ENCODE peak calls at places on chromosomes 2 and 18, in nine cellular contexts. One of them, this sample, is unnamed.
A peak's percentile ranks its signal among the peaks of the same experiment; 100 is the strongest.

GRCh38 chr2:72274284-72274869 is 126.7 kb upstream of the CYP26B1 start:
- DNase-seq in heart right ventricle: no peak
- DNase-seq in Peyer's patch: no peak
- DNase-seq in AG10803: peak; percentile 31
- DNase-seq in tibial artery: no peak
- DNase-seq in AG04449: no peak
- DNase-seq in K562: no peak
- DNase-seq in bronchial epithelial cell: peak; percentile 5
- DNase-seq in IMR-90: peak; percentile 20
- DNase-seq in this sample: no peak

GRCh38 chr2:147855977-147856376 is 11.1 kb downstream of the ACVR2A start:
- DNase-seq in heart right ventricle: no peak
- DNase-seq in Peyer's patch: no peak
- DNase-seq in AG10803: no peak
- DNase-seq in tibial artery: no peak
- DNase-seq in AG04449: no peak
- DNase-seq in K562: no peak
- DNase-seq in bronchial epithelial cell: no peak
- DNase-seq in IMR-90: no peak
- DNase-seq in this sample: no peak

GRCh38 chr2:109545828-109546713 is 67.7 kb downstream of the SEPTIN10 start:
- DNase-seq in heart right ventricle: peak; percentile 66
- DNase-seq in Peyer's patch: peak; percentile 26
- DNase-seq in AG10803: peak; percentile 49
- DNase-seq in tibial artery: peak; percentile 83
- DNase-seq in AG04449: no peak
- DNase-seq in K562: peak; percentile 69
- DNase-seq in bronchial epithelial cell: peak; percentile 64
- DNase-seq in IMR-90: peak; percentile 60
- DNase-seq in this sample: no peak

GRCh38 chr2:238370482-238371372 is 50.4 kb downstream of the TRAF3IP1 start:
- DNase-seq in heart right ventricle: peak; percentile 43
- DNase-seq in Peyer's patch: peak; percentile 31
- DNase-seq in AG10803: peak; percentile 69
- DNase-seq in tibial artery: no peak
- DNase-seq in AG04449: no peak
- DNase-seq in K562: peak; percentile 78
- DNase-seq in bronchial epithelial cell: peak; percentile 52
- DNase-seq in IMR-90: peak; percentile 67
- DNase-seq in this sample: peak; percentile 26

GRCh38 chr2:66441651-66442365 is 6.9 kb downstream of the MEIS1 start:
- DNase-seq in heart right ventricle: no peak
- DNase-seq in Peyer's patch: no peak
- DNase-seq in AG10803: peak; percentile 31
- DNase-seq in tibial artery: no peak
- DNase-seq in AG04449: no peak
- DNase-seq in K562: no peak
- DNase-seq in bronchial epithelial cell: no peak
- DNase-seq in IMR-90: no peak
- DNase-seq in this sample: no peak

GRCh38 chr2:65053199-65053598 is 3.0 kb upstream of the CEP68 start:
- DNase-seq in heart right ventricle: no peak
- DNase-seq in Peyer's patch: peak; percentile 79
- DNase-seq in AG10803: no peak
- DNase-seq in tibial artery: no peak
- DNase-seq in AG04449: no peak
- DNase-seq in K562: no peak
- DNase-seq in bronchial epithelial cell: no peak
- DNase-seq in IMR-90: no peak
- DNase-seq in this sample: no peak

GRCh38 chr18:44679912-44680270 is 797 bp upstream of the SETBP1 start:
- DNase-seq in heart right ventricle: peak; percentile 57
- DNase-seq in Peyer's patch: peak; percentile 71
- DNase-seq in AG10803: peak; percentile 65
- DNase-seq in tibial artery: peak; percentile 80
- DNase-seq in AG04449: no peak
- DNase-seq in K562: peak; percentile 6
- DNase-seq in bronchial epithelial cell: peak; percentile 46
- DNase-seq in IMR-90: peak; percentile 31
- DNase-seq in this sample: no peak

GRCh38 chr2:20538308-20539132 is 91.6 kb downstream of the RHOB start:
- DNase-seq in heart right ventricle: no peak
- DNase-seq in Peyer's patch: no peak
- DNase-seq in AG10803: no peak
- DNase-seq in tibial artery: no peak
- DNase-seq in AG04449: no peak
- DNase-seq in K562: no peak
- DNase-seq in bronchial epithelial cell: no peak
- DNase-seq in IMR-90: no peak
- DNase-seq in this sample: no peak

GRCh38 chr2:56361844-56362243 is 178.1 kb downstream of the CCDC85A start:
- DNase-seq in heart right ventricle: no peak
- DNase-seq in Peyer's patch: no peak
- DNase-seq in AG10803: no peak
- DNase-seq in tibial artery: no peak
- DNase-seq in AG04449: no peak
- DNase-seq in K562: no peak
- DNase-seq in bronchial epithelial cell: no peak
- DNase-seq in IMR-90: no peak
- DNase-seq in this sample: no peak

GRCh38 chr2:109298851-109299250 is 169.8 kb downstream of the SH3RF3 start:
- DNase-seq in heart right ventricle: no peak
- DNase-seq in Peyer's patch: no peak
- DNase-seq in AG10803: no peak
- DNase-seq in tibial artery: no peak
- DNase-seq in AG04449: no peak
- DNase-seq in K562: no peak
- DNase-seq in bronchial epithelial cell: no peak
- DNase-seq in IMR-90: no peak
- DNase-seq in this sample: no peak

GRCh38 chr2:33441235-33441810 is 35.1 kb upstream of the RASGRP3 start:
- DNase-seq in heart right ventricle: no peak
- DNase-seq in Peyer's patch: no peak
- DNase-seq in AG10803: peak; percentile 74
- DNase-seq in tibial artery: peak; percentile 82
- DNase-seq in AG04449: no peak
- DNase-seq in K562: peak; percentile 64
- DNase-seq in bronchial epithelial cell: peak; percentile 47
- DNase-seq in IMR-90: peak; percentile 78
- DNase-seq in this sample: peak; percentile 23

GRCh38 chr2:235688511-235689426 is 194.9 kb downstream of the AGAP1 start:
- DNase-seq in heart right ventricle: no peak
- DNase-seq in Peyer's patch: no peak
- DNase-seq in AG10803: no peak
- DNase-seq in tibial artery: peak; percentile 37
- DNase-seq in AG04449: no peak
- DNase-seq in K562: no peak
- DNase-seq in bronchial epithelial cell: no peak
- DNase-seq in IMR-90: no peak
- DNase-seq in this sample: no peak

GRCh38 chr18:78976697-78977626 is 2.7 kb upstream of the SALL3 start:
- DNase-seq in heart right ventricle: no peak
- DNase-seq in Peyer's patch: no peak
- DNase-seq in AG10803: no peak
- DNase-seq in tibial artery: no peak
- DNase-seq in AG04449: no peak
- DNase-seq in K562: no peak
- DNase-seq in bronchial epithelial cell: no peak
- DNase-seq in IMR-90: no peak
- DNase-seq in this sample: no peak

GRCh38 chr2:71576541-71576940 is 123.2 kb downstream of the DYSF start:
- DNase-seq in heart right ventricle: peak; percentile 51
- DNase-seq in Peyer's patch: no peak
- DNase-seq in AG10803: no peak
- DNase-seq in tibial artery: no peak
- DNase-seq in AG04449: no peak
- DNase-seq in K562: no peak
- DNase-seq in bronchial epithelial cell: no peak
- DNase-seq in IMR-90: no peak
- DNase-seq in this sample: no peak

GRCh38 chr2:152755029-152755428 is 36.6 kb downstream of the ARL6IP6 start:
- DNase-seq in heart right ventricle: no peak
- DNase-seq in Peyer's patch: no peak
- DNase-seq in AG10803: no peak
- DNase-seq in tibial artery: no peak
- DNase-seq in AG04449: no peak
- DNase-seq in K562: peak; percentile 15
- DNase-seq in bronchial epithelial cell: peak; percentile 7
- DNase-seq in IMR-90: no peak
- DNase-seq in this sample: no peak

GRCh38 chr2:137262600-137262999 is 497.3 kb downstream of the THSD7B start:
- DNase-seq in heart right ventricle: no peak
- DNase-seq in Peyer's patch: no peak
- DNase-seq in AG10803: no peak
- DNase-seq in tibial artery: no peak
- DNase-seq in AG04449: no peak
- DNase-seq in K562: no peak
- DNase-seq in bronchial epithelial cell: no peak
- DNase-seq in IMR-90: no peak
- DNase-seq in this sample: no peak

GRCh38 chr2:10204326-10205200 is 82.0 kb downstream of the RRM2 start:
- DNase-seq in heart right ventricle: no peak
- DNase-seq in Peyer's patch: no peak
- DNase-seq in AG10803: peak; percentile 35
- DNase-seq in tibial artery: no peak
- DNase-seq in AG04449: no peak
- DNase-seq in K562: no peak
- DNase-seq in bronchial epithelial cell: no peak
- DNase-seq in IMR-90: no peak
- DNase-seq in this sample: no peak

GRCh38 chr2:234500394-234501006 is 3.6 kb upstream of the ARL4C start:
- DNase-seq in heart right ventricle: peak; percentile 27
- DNase-seq in Peyer's patch: peak; percentile 93
- DNase-seq in AG10803: peak; percentile 75
- DNase-seq in tibial artery: no peak
- DNase-seq in AG04449: no peak
- DNase-seq in K562: peak; percentile 23
- DNase-seq in bronchial epithelial cell: peak; percentile 61
- DNase-seq in IMR-90: peak; percentile 65
- DNase-seq in this sample: no peak

GRCh38 chr2:2057125-2057721 is 273.9 kb downstream of the MYT1L start:
- DNase-seq in heart right ventricle: peak; percentile 65
- DNase-seq in Peyer's patch: peak; percentile 29
- DNase-seq in AG10803: no peak
- DNase-seq in tibial artery: peak; percentile 70
- DNase-seq in AG04449: no peak
- DNase-seq in K562: peak; percentile 62
- DNase-seq in bronchial epithelial cell: peak; percentile 32
- DNase-seq in IMR-90: no peak
- DNase-seq in this sample: peak; percentile 69

DNA sequence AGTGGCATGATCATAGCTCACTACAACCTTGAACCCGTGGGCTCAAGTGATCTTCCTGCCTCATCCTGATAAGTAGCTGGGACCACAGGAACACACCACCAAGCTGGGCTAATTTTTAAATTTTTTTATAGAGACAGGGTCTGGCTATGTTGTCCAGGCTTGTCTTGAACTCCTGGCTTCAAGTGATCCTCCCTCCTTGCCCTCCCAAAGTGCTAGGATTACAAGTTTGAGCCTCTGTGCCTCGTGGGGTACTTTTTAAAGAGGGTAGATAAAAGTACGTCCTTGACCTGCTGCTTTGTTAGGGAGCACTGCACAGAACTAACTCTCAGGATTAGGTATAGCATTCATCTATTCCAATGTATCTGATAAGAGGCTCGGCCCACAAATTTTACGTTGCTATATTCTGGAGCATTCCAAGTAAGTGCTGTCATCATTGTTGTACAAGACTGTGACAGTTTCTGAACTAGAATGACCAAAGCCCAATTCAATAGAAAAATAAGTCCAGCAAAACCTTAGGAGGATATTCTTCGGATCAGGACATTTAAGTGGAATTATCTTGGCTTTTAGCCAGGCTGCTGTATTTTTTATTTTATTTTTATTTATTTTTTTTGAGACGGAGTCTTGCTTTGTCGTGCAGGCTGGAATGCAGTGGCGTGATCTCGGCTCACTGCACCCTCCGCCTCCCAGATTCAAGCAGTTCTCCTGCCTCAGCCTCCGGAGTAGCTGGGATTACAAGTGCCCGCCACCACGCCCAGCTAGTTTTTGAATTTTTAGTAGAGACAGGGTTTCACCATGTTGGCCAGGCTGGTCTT is 4.1 kb downstream of the MTCL1 start:
- DNase-seq in heart right ventricle: no peak
- DNase-seq in Peyer's patch: no peak
- DNase-seq in AG10803: no peak
- DNase-seq in tibial artery: no peak
- DNase-seq in AG04449: no peak
- DNase-seq in K562: no peak
- DNase-seq in bronchial epithelial cell: no peak
- DNase-seq in IMR-90: no peak
- DNase-seq in this sample: no peak
- H3K4me3 ChIP-seq in heart right ventricle: no peak overlapping the region
- H3K4me3 ChIP-seq in Peyer's patch: no peak overlapping the region
- H3K4me3 ChIP-seq in AG10803: peak overlapping the region; percentile 67
- H3K4me3 ChIP-seq in tibial artery: no peak overlapping the region
- H3K4me3 ChIP-seq in AG04449: peak overlapping the region; percentile 86
- H3K4me3 ChIP-seq in K562: no peak overlapping the region
- H3K4me3 ChIP-seq in bronchial epithelial cell: no peak overlapping the region
- H3K4me3 ChIP-seq in IMR-90: no peak overlapping the region
- H3K4me3 ChIP-seq in this sample: no peak overlapping the region

DNA sequence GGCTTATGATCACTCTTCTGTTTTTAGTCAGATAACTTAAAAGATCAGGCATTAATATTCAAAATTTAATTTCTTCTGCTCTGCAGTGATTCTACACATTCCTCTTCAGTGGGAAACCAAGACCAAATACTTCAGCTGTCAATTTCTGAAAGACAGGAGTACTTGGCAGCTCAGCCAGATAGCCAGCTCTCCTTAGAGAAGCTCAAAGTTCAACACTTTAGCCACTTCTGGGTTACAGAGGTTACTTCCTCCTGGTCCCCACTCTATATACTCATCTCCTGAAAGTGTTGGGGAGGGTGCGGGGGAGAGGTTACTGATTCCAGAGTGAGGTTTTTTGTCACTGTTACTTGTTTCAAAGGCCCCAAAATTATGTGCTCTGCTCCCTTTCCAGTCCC is 4.1 kb downstream of the CYTIP start:
- DNase-seq in heart right ventricle: no peak
- DNase-seq in Peyer's patch: no peak
- DNase-seq in AG10803: no peak
- DNase-seq in tibial artery: no peak
- DNase-seq in AG04449: no peak
- DNase-seq in K562: no peak
- DNase-seq in bronchial epithelial cell: no peak
- DNase-seq in IMR-90: no peak
- DNase-seq in this sample: no peak
- H3K4me3 ChIP-seq in heart right ventricle: peak overlapping the region; percentile 9
- H3K4me3 ChIP-seq in Peyer's patch: peak overlapping the region; percentile 51
- H3K4me3 ChIP-seq in AG10803: no peak overlapping the region
- H3K4me3 ChIP-seq in tibial artery: no peak overlapping the region
- H3K4me3 ChIP-seq in AG04449: no peak overlapping the region
- H3K4me3 ChIP-seq in K562: no peak overlapping the region
- H3K4me3 ChIP-seq in bronchial epithelial cell: no peak overlapping the region
- H3K4me3 ChIP-seq in IMR-90: no peak overlapping the region
- H3K4me3 ChIP-seq in this sample: no peak overlapping the region

GRCh38 chr18:76499021-76499420 is 4.0 kb upstream of the ZNF516 start:
- DNase-seq in heart right ventricle: no peak
- DNase-seq in Peyer's patch: no peak
- DNase-seq in AG10803: no peak
- DNase-seq in tibial artery: no peak
- DNase-seq in AG04449: no peak
- DNase-seq in K562: no peak
- DNase-seq in bronchial epithelial cell: no peak
- DNase-seq in IMR-90: no peak
- DNase-seq in this sample: no peak
- H3K4me3 ChIP-seq in heart right ventricle: no peak overlapping the region
- H3K4me3 ChIP-seq in Peyer's patch: no peak overlapping the region
- H3K4me3 ChIP-seq in AG10803: no peak overlapping the region
- H3K4me3 ChIP-seq in tibial artery: no peak overlapping the region
- H3K4me3 ChIP-seq in AG04449: no peak overlapping the region
- H3K4me3 ChIP-seq in K562: no peak overlapping the region
- H3K4me3 ChIP-seq in bronchial epithelial cell: no peak overlapping the region
- H3K4me3 ChIP-seq in IMR-90: no peak overlapping the region
- H3K4me3 ChIP-seq in this sample: no peak overlapping the region

GRCh38 chr18:58276640-58277456 is 232.8 kb downstream of the NEDD4L start:
- DNase-seq in heart right ventricle: no peak
- DNase-seq in Peyer's patch: no peak
- DNase-seq in AG10803: no peak
- DNase-seq in tibial artery: no peak
- DNase-seq in AG04449: no peak
- DNase-seq in K562: no peak
- DNase-seq in bronchial epithelial cell: peak; percentile 65
- DNase-seq in IMR-90: no peak
- DNase-seq in this sample: no peak
- H3K4me3 ChIP-seq in heart right ventricle: peak overlapping the region; percentile 10
- H3K4me3 ChIP-seq in Peyer's patch: no peak overlapping the region
- H3K4me3 ChIP-seq in AG10803: no peak overlapping the region
- H3K4me3 ChIP-seq in tibial artery: no peak overlapping the region
- H3K4me3 ChIP-seq in AG04449: no peak overlapping the region
- H3K4me3 ChIP-seq in K562: no peak overlapping the region
- H3K4me3 ChIP-seq in bronchial epithelial cell: no peak overlapping the region
- H3K4me3 ChIP-seq in IMR-90: no peak overlapping the region
- H3K4me3 ChIP-seq in this sample: no peak overlapping the region

This sample was measured in skeletal muscle cell.